ENCODE peak calls at places on chromosomes 16 and 17, in four cellular contexts. One of them, this sample, is unnamed.

GRCh38 chr16:12010388-12011251 is 34.1 kb downstream of the SNX29 start:
- DNase-seq in heart left ventricle: no peak
- DNase-seq in A549: no peak
- DNase-seq in ovary: no peak
- DNase-seq in this sample: no peak

GRCh38 chr17:31841850-31842415 is 17.1 kb downstream of the COPRS start:
- DNase-seq in heart left ventricle: no peak
- DNase-seq in A549: no peak
- DNase-seq in ovary: no peak
- DNase-seq in this sample: no peak

GRCh38 chr16:88854306-88855111 is 2.2 kb downstream of the GALNS start:
- DNase-seq in heart left ventricle: no peak
- DNase-seq in A549: no peak
- DNase-seq in ovary: no peak
- DNase-seq in this sample: no peak

GRCh38 chr16:85667841-85668413 is 20.8 kb downstream of the GINS2 start:
- DNase-seq in heart left ventricle: no peak
- DNase-seq in A549: no peak
- DNase-seq in ovary: no peak
- DNase-seq in this sample: no peak

GRCh38 chr17:29070795-29071194 is 27.9 kb downstream of the PIPOX start:
- DNase-seq in heart left ventricle: no peak
- DNase-seq in A549: no peak
- DNase-seq in ovary: no peak
- DNase-seq in this sample: no peak

GRCh38 chr17:71792966-71793365 is 327.9 kb upstream of the SOX9 start:
- DNase-seq in heart left ventricle: no peak
- DNase-seq in A549: no peak
- DNase-seq in ovary: no peak
- DNase-seq in this sample: no peak

GRCh38 chr17:55852734-55853133 is 101.9 kb downstream of the PCTP start:
- DNase-seq in heart left ventricle: no peak
- DNase-seq in A549: no peak
- DNase-seq in ovary: no peak
- DNase-seq in this sample: no peak

GRCh38 chr17:7977805-7978204 is 24.6 kb upstream of the GUCY2D start:
- DNase-seq in heart left ventricle: no peak
- DNase-seq in A549: no peak
- DNase-seq in ovary: no peak
- DNase-seq in this sample: no peak

GRCh38 chr17:75628425-75628824 is 4.8 kb upstream of the SMIM5 start:
- DNase-seq in heart left ventricle: no peak
- DNase-seq in A549: no peak
- DNase-seq in ovary: no peak
- DNase-seq in this sample: no peak

DNA sequence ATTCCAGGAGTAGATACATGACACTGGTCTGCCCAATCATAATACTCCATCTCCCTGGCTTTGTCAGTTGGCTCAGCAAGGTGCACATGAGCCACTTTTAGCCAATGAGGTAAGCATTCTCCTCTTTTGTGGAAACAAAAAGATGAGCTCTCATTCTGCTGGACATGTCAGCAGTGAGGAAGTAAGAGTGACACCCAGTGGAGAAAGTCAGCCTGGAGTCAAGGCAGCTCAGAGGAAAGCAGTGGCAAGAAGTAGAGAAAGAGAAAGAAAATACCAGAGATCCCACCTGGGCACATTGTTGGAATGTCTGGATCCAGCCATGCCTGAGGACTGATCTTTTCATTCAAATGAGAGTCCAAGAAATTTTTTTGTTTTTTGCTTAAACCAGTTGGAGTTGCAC is 496.9 kb upstream of the C16orf82 start:
- DNase-seq in heart left ventricle: no peak
- DNase-seq in A549: no peak
- DNase-seq in ovary: no peak
- DNase-seq in this sample: no peak
- H3K4me3 ChIP-seq in heart left ventricle: no peak overlapping the region
- H3K4me3 ChIP-seq in A549: no peak overlapping the region
- H3K4me3 ChIP-seq in ovary: no peak overlapping the region
- H3K4me3 ChIP-seq in this sample: no peak overlapping the region

DNA sequence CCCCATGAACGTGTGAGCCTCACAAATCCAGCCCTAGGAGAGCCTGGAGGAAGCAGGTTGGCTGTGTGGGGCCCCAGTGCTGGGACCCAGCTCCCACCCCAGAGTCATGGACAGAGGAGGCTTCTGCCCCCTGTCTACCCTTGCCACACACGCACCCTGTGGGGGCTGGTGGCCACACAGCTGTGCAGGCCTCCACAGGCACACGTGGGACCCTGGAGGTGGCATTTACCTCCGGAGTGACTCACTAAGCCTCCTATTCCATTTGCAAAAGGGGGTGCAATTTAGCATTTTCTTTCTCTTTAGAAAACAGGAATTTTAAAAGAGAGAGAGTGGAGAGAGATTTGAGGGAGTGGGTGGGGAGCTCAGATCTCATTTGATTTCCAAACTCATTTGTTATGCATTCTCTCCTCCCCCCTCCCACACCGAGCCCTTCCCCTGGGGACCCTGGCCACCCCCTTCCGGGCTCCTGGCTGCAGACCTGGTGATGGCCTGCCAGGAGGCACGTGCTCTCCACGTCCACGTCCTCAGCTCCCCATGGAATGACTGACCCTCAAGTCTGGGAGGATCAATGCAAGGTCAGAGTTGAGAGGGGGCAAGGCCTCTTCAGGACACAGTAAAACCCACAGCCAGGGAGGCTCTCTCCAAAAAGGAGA is 6.8 kb downstream of the PITPNM3 start:
- DNase-seq in heart left ventricle: no peak
- DNase-seq in A549: no peak
- DNase-seq in ovary: no peak
- DNase-seq in this sample: no peak
- TF ChIP-seq CTCF in heart left ventricle: no peak
- TF ChIP-seq CTCF in A549: no peak
- TF ChIP-seq CTCF in ovary: no peak
- TF ChIP-seq CTCF in this sample: no peak

DNA sequence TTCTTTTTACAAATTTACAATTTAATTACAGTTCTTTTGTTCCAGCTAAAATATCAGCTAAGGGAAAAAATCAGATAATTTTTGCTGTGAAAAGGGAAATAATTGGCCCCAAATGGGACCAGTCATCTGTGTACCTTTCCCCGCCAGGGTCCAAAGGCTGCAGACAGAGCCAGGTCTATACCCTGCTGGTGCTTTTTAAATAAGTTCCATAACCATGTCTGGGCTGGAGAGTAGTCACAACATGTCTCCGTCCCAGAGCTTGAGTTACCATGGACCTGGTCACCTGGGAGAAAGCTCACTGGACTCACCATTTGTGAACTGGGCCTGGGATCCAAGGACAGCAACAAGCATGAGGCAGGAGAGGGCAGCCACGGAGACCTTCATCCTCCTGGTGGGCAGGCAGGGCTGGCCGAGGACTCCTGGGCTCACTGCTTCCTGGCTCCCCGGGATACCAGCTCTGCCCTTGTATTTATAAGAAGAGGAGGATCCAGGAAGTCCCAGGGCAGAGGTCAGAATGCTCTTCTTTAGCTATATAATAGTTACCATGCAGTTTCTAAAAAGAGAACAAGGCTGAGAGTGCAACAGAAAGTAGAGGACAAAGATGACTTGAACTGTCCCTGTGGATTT is at the start of gene CCL15:
- DNase-seq in heart left ventricle: no peak
- DNase-seq in A549: no peak
- DNase-seq in ovary: no peak
- DNase-seq in this sample: no peak
- TF ChIP-seq POLR2A in heart left ventricle: no peak
- TF ChIP-seq POLR2A in A549: no peak
- TF ChIP-seq POLR2A in ovary: no peak
- TF ChIP-seq POLR2A in this sample: no peak

DNA sequence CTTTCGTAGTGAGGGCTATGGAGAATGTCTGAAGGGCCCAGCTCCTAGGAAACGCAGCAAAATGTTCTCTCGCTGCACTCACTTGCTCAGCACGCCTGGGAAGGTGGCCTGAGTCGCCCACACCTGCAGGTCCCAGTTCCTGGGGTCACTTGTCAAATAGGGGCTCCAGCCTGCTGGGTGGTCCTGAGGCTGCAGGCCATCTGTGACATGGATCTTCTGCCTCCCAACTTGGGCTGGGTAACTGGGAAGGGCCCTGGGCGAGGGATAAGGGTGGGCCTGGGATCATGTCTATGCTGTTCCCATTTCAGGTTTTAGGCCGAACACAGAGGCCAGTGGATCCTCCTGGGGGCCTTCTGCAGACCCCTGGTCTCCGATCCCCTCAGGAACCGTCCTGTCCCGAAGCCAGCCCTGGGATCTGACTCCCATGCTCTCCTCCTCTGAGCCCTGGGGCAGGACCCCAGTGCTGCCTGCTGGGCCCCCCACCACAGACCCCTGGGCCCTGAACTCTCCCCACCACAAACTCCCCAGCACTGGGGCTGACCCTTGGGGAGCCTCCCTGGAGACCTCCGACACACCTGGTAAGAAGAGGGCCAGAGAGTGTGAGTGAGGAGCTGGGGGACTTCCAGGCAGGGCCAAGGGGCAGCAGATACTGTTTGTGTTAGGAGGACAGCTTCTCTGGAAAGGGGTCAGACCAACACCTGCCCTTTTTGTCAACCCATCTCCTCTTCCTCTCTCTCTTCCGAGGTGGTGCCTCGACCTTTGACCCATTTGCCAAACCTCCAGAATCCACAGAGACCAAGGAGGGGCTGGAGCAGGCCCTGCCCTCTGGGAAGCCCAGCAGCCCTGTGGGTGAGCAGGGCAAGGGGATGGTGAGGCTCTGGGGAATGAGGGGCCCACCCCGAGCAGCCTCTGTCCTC is 6.2 kb upstream of the SPATA20 start:
- DNase-seq in heart left ventricle: no peak
- DNase-seq in A549: no peak
- DNase-seq in ovary: peak; percentile 22
- DNase-seq in this sample: no peak
- H3K4me3 ChIP-seq in heart left ventricle: no peak overlapping the region
- H3K4me3 ChIP-seq in A549: peak overlapping the region; percentile 51
- H3K4me3 ChIP-seq in ovary: no peak overlapping the region
- H3K4me3 ChIP-seq in this sample: no peak overlapping the region

GRCh38 chr16:61713787-61714186 is 322.5 kb downstream of the CDH8 start:
- DNase-seq in heart left ventricle: no peak
- DNase-seq in A549: no peak
- DNase-seq in ovary: no peak
- DNase-seq in this sample: no peak
- TF ChIP-seq CTCF in heart left ventricle: no peak
- TF ChIP-seq CTCF in A549: no peak
- TF ChIP-seq CTCF in ovary: no peak
- TF ChIP-seq CTCF in this sample: no peak

GRCh38 chr17:34980353-34980680 is at the start of gene LIG3:
- DNase-seq in heart left ventricle: peak; percentile 94
- DNase-seq in A549: peak; percentile 95
- DNase-seq in ovary: peak; percentile 94
- DNase-seq in this sample: peak; percentile 93
- TF ChIP-seq POLR2A in heart left ventricle: no peak
- TF ChIP-seq POLR2A in A549: peak; percentile 85
- TF ChIP-seq POLR2A in ovary: peak; percentile 76
- TF ChIP-seq POLR2A in this sample: peak; percentile 72

This sample was measured in breast epithelium.